ENCODE peak calls at places on chromosomes 7 and 10, in eight cellular contexts. B is mucosa of gallbladder; I is activated T-helper 9 cell treated with anti-CD3 and anti-CD28 coated beads, Interleukin-2, amount 50 U/mL, for 16 hours; R is IMR-90; N is small intestine; Q is SIG-M5; Y is posterior vena cava; E is activated CD4-positive, alpha-beta T cell treated with anti-CD3 and anti-CD28 coated beads for 1 hour. O is an unnamed sample.

GRCh38 chr7:17931069-17931468 is 9.2 kb downstream of the SNX13 start:
- DNase-seq in B (no peak), I (no peak), R (no peak), N (no peak), Q (no peak), Y (no peak), E (no peak), O (no peak)

GRCh38 chr7:31418928-31419327 is 78.4 kb upstream of the NEUROD6 start:
- DNase-seq in B (no peak), I (no peak), R (no peak), N (no peak), Q (no peak), Y (no peak), E (no peak), O (no peak)

GRCh38 chr7:44698046-44698580 is 50.5 kb upstream of the ZMIZ2 start:
- DNase-seq in B (no peak), I (no peak), R (no peak), N (no peak), Q (no peak), Y (peak), E (no peak), O (no peak)

GRCh38 chr7:42994096-42994495 is 61.9 kb downstream of the MRPL32 start:
- DNase-seq in B (no peak), I (no peak), R (no peak), N (no peak), Q (no peak), Y (no peak), E (no peak), O (no peak)

GRCh38 chr7:90629306-90629918 is 33.3 kb downstream of the CDK14 start:
- DNase-seq in B (no peak), I (no peak), R (peak), N (peak), Q (no peak), Y (no peak), E (no peak), O (no peak)

GRCh38 chr7:17021205-17021604 is 139.4 kb upstream of the AGR3 start:
- DNase-seq in B (peak), I (no peak), R (peak), N (no peak), Q (no peak), Y (no peak), E (no peak), O (no peak)

GRCh38 chr7:115070311-115070710 is 148.4 kb downstream of the MDFIC start:
- DNase-seq in B (no peak), I (no peak), R (no peak), N (no peak), Q (no peak), Y (no peak), E (no peak), O (no peak)

GRCh38 chr7:45884136-45884535 is 4.2 kb upstream of the IGFBP1 start:
- DNase-seq in B (no peak), I (no peak), R (no peak), N (no peak), Q (no peak), Y (no peak), E (no peak), O (no peak)

GRCh38 chr10:100934084-100934659 is 21.4 kb downstream of the SLF2 start:
- DNase-seq in B (no peak), I (no peak), R (no peak), N (peak), Q (no peak), Y (no peak), E (no peak), O (no peak)

GRCh38 chr7:120304674-120305073 is 31.7 kb downstream of the KCND2 start:
- DNase-seq in B (no peak), I (no peak), R (no peak), N (no peak), Q (no peak), Y (no peak), E (no peak), O (no peak)

GRCh38 chr7:151251328-151251925 is 2.9 kb upstream of the SMARCD3 start:
- DNase-seq in B (peak), I (no peak), R (peak), N (no peak), Q (no peak), Y (no peak), E (no peak), O (peak)

GRCh38 chr10:73096041-73096451 is 620 bp downstream of the P4HA1 start:
- DNase-seq in B (peak), I (peak), R (peak), N (peak), Q (no peak), Y (peak), E (peak), O (peak)

GRCh38 chr10:78401882-78402367 is 368.3 kb downstream of the RPS24 start:
- DNase-seq in B (peak), I (no peak), R (no peak), N (no peak), Q (no peak), Y (no peak), E (no peak), O (no peak)

GRCh38 chr10:37535459-37536246 is 321.8 kb downstream of the ZNF248 start:
- DNase-seq in B (no peak), I (no peak), R (no peak), N (no peak), Q (no peak), Y (no peak), E (no peak), O (no peak)

GRCh38 chr10:31618541-31619291 is 299.7 kb downstream of the ZEB1 start:
- DNase-seq in B (no peak), I (no peak), R (peak), N (no peak), Q (no peak), Y (peak), E (no peak), O (no peak)

GRCh38 chr10:112858990-112859520 is 91.0 kb upstream of the TCF7L2 start:
- DNase-seq in B (no peak), I (no peak), R (no peak), N (no peak), Q (no peak), Y (no peak), E (no peak), O (no peak)

GRCh38 chr10:8069627-8070026 is 15.1 kb downstream of the GATA3 start:
- DNase-seq in B (no peak), I (no peak), R (peak), N (no peak), Q (no peak), Y (no peak), E (no peak), O (no peak)

GRCh38 chr10:91238191-91238590 is 17.7 kb downstream of the PCGF5 start:
- DNase-seq in B (no peak), I (no peak), R (no peak), N (no peak), Q (no peak), Y (no peak), E (no peak), O (no peak)

GRCh38 chr10:484441-484924 is 205.0 kb downstream of the DIP2C start:
- DNase-seq in B (no peak), I (no peak), R (peak), N (no peak), Q (no peak), Y (peak), E (no peak), O (no peak)

GRCh38 chr10:112139176-112139575 is 44.4 kb downstream of the GPAM start:
- DNase-seq in B (no peak), I (no peak), R (no peak), N (no peak), Q (no peak), Y (no peak), E (no peak), O (no peak)

GRCh38 chr7:924541-925231 is 29.8 kb downstream of the ADAP1 start:
- DNase-seq in B (no peak), I (peak), R (peak), N (peak), Q (no peak), Y (peak), E (no peak), O (peak)

GRCh38 chr7:35839860-35840854 is 39.3 kb downstream of the SEPTIN7 start:
- DNase-seq in B (no peak), I (no peak), R (peak), N (no peak), Q (no peak), Y (no peak), E (no peak), O (no peak)

GRCh38 chr10:11837372-11838161 is 14.4 kb downstream of the PROSER2 start:
- DNase-seq in B (no peak), I (no peak), R (no peak), N (no peak), Q (no peak), Y (no peak), E (no peak), O (no peak)

GRCh38 chr7:134712196-134712595 is 65.5 kb downstream of the BPGM start:
- DNase-seq in B (no peak), I (no peak), R (no peak), N (no peak), Q (no peak), Y (no peak), E (no peak), O (no peak)

GRCh38 chr7:28419717-28420116 is 7.4 kb downstream of the CREB5 start:
- DNase-seq in B (no peak), I (no peak), R (peak), N (no peak), Q (no peak), Y (no peak), E (no peak), O (no peak)

GRCh38 chr10:121658611-121659010 is 60.4 kb upstream of the FGFR2 start:
- DNase-seq in B (no peak), I (no peak), R (no peak), N (no peak), Q (no peak), Y (no peak), E (no peak), O (no peak)

GRCh38 chr10:117163061-117163953 is 25.2 kb upstream of the VAX1 start:
- DNase-seq in B (no peak), I (no peak), R (no peak), N (no peak), Q (no peak), Y (no peak), E (no peak), O (no peak)

GRCh38 chr10:44355630-44356029 is 29.3 kb downstream of the CXCL12 start:
- DNase-seq in B (no peak), I (no peak), R (no peak), N (no peak), Q (no peak), Y (peak), E (no peak), O (no peak)

GRCh38 chr7:17406756-17407155 is 108.3 kb downstream of the AHR start:
- DNase-seq in B (no peak), I (no peak), R (peak), N (no peak), Q (no peak), Y (no peak), E (no peak), O (no peak)

GRCh38 chr10:30346615-30347014 is 2.5 kb downstream of the MTPAP start:
- DNase-seq in B (no peak), I (no peak), R (no peak), N (no peak), Q (no peak), Y (no peak), E (no peak), O (no peak)

GRCh38 chr10:89427629-89428028 is 13.3 kb downstream of the IFIT5 start:
- DNase-seq in B (no peak), I (no peak), R (peak), N (no peak), Q (no peak), Y (no peak), E (no peak), O (no peak)

GRCh38 chr10:87700031-87700796 is 40.5 kb downstream of the PAPSS2 start:
- DNase-seq in B (no peak), I (no peak), R (peak), N (no peak), Q (no peak), Y (no peak), E (no peak), O (no peak)

GRCh38 chr10:51010977-51011376 is 63.3 kb upstream of the PRKG1 start:
- DNase-seq in B (peak), I (no peak), R (peak), N (peak), Q (no peak), Y (no peak), E (no peak), O (no peak)

O was measured in activated B cell treated with CpG ODN at 0.5 μM for 24 hours.